ENCODE peak calls at places on chromosomes 16 and 17, in five cellular contexts. One of them, this sample, is unnamed.

GRCh38 chr16:5056347-5056746 is 9.4 kb downstream of the C16orf89 start:
- DNase-seq in stimulated activated CD4-positive, alpha-beta T cell treated with anti-CD3 and anti-CD28 coated beads, TNF-alpha, amount 100 ng/mL, for 4 hours: no peak
- DNase-seq in OCI-M1: peak; percentile 72
- DNase-seq in activated T-helper 1 cell treated with anti-CD3 and anti-CD28 coated beads, Interleukin-2, amount 50 U/mL, for 16 hours: no peak
- DNase-seq in T-cell: no peak
- DNase-seq in this sample: peak; percentile 27

GRCh38 chr17:56020369-56020768 is 132.9 kb upstream of the ANKFN1 start:
- DNase-seq in stimulated activated CD4-positive, alpha-beta T cell treated with anti-CD3 and anti-CD28 coated beads, TNF-alpha, amount 100 ng/mL, for 4 hours: no peak
- DNase-seq in OCI-M1: no peak
- DNase-seq in activated T-helper 1 cell treated with anti-CD3 and anti-CD28 coated beads, Interleukin-2, amount 50 U/mL, for 16 hours: no peak
- DNase-seq in T-cell: no peak
- DNase-seq in this sample: no peak

GRCh38 chr17:77311371-77311981 is 170.7 kb downstream of the SEC14L1 start:
- DNase-seq in stimulated activated CD4-positive, alpha-beta T cell treated with anti-CD3 and anti-CD28 coated beads, TNF-alpha, amount 100 ng/mL, for 4 hours: no peak
- DNase-seq in OCI-M1: no peak
- DNase-seq in activated T-helper 1 cell treated with anti-CD3 and anti-CD28 coated beads, Interleukin-2, amount 50 U/mL, for 16 hours: no peak
- DNase-seq in T-cell: no peak
- DNase-seq in this sample: no peak

GRCh38 chr17:1267471-1267947 is 2.7 kb upstream of the BHLHA9 start:
- DNase-seq in stimulated activated CD4-positive, alpha-beta T cell treated with anti-CD3 and anti-CD28 coated beads, TNF-alpha, amount 100 ng/mL, for 4 hours: no peak
- DNase-seq in OCI-M1: peak; percentile 57
- DNase-seq in activated T-helper 1 cell treated with anti-CD3 and anti-CD28 coated beads, Interleukin-2, amount 50 U/mL, for 16 hours: no peak
- DNase-seq in T-cell: no peak
- DNase-seq in this sample: no peak

GRCh38 chr17:36691606-36692005 is 90.2 kb downstream of the MRM1 start:
- DNase-seq in stimulated activated CD4-positive, alpha-beta T cell treated with anti-CD3 and anti-CD28 coated beads, TNF-alpha, amount 100 ng/mL, for 4 hours: no peak
- DNase-seq in OCI-M1: no peak
- DNase-seq in activated T-helper 1 cell treated with anti-CD3 and anti-CD28 coated beads, Interleukin-2, amount 50 U/mL, for 16 hours: no peak
- DNase-seq in T-cell: no peak
- DNase-seq in this sample: no peak

GRCh38 chr16:77059441-77059840 is 131.5 kb upstream of the MON1B start:
- DNase-seq in stimulated activated CD4-positive, alpha-beta T cell treated with anti-CD3 and anti-CD28 coated beads, TNF-alpha, amount 100 ng/mL, for 4 hours: no peak
- DNase-seq in OCI-M1: no peak
- DNase-seq in activated T-helper 1 cell treated with anti-CD3 and anti-CD28 coated beads, Interleukin-2, amount 50 U/mL, for 16 hours: no peak
- DNase-seq in T-cell: no peak
- DNase-seq in this sample: no peak

GRCh38 chr16:67396159-67396774 is 3.0 kb upstream of the TPPP3 start:
- DNase-seq in stimulated activated CD4-positive, alpha-beta T cell treated with anti-CD3 and anti-CD28 coated beads, TNF-alpha, amount 100 ng/mL, for 4 hours: no peak
- DNase-seq in OCI-M1: peak; percentile 47
- DNase-seq in activated T-helper 1 cell treated with anti-CD3 and anti-CD28 coated beads, Interleukin-2, amount 50 U/mL, for 16 hours: no peak
- DNase-seq in T-cell: no peak
- DNase-seq in this sample: no peak

GRCh38 chr17:81871387-81872120 is 417 bp upstream of the ARHGDIA start:
- DNase-seq in stimulated activated CD4-positive, alpha-beta T cell treated with anti-CD3 and anti-CD28 coated beads, TNF-alpha, amount 100 ng/mL, for 4 hours: peak; percentile 95
- DNase-seq in OCI-M1: peak; percentile 92
- DNase-seq in activated T-helper 1 cell treated with anti-CD3 and anti-CD28 coated beads, Interleukin-2, amount 50 U/mL, for 16 hours: peak; percentile 95
- DNase-seq in T-cell: peak; percentile 91
- DNase-seq in this sample: peak; percentile 88

GRCh38 chr16:50735629-50736122 is 6.2 kb upstream of the CYLD start:
- DNase-seq in stimulated activated CD4-positive, alpha-beta T cell treated with anti-CD3 and anti-CD28 coated beads, TNF-alpha, amount 100 ng/mL, for 4 hours: no peak
- DNase-seq in OCI-M1: peak; percentile 9
- DNase-seq in activated T-helper 1 cell treated with anti-CD3 and anti-CD28 coated beads, Interleukin-2, amount 50 U/mL, for 16 hours: no peak
- DNase-seq in T-cell: no peak
- DNase-seq in this sample: no peak

GRCh38 chr17:64662774-64663367 is 764 bp upstream of the SMURF2 start:
- DNase-seq in stimulated activated CD4-positive, alpha-beta T cell treated with anti-CD3 and anti-CD28 coated beads, TNF-alpha, amount 100 ng/mL, for 4 hours: no peak
- DNase-seq in OCI-M1: no peak
- DNase-seq in activated T-helper 1 cell treated with anti-CD3 and anti-CD28 coated beads, Interleukin-2, amount 50 U/mL, for 16 hours: no peak
- DNase-seq in T-cell: no peak
- DNase-seq in this sample: no peak

GRCh38 chr17:69090365-69090764 is 29.6 kb upstream of the ABCA9 start:
- DNase-seq in stimulated activated CD4-positive, alpha-beta T cell treated with anti-CD3 and anti-CD28 coated beads, TNF-alpha, amount 100 ng/mL, for 4 hours: no peak
- DNase-seq in OCI-M1: no peak
- DNase-seq in activated T-helper 1 cell treated with anti-CD3 and anti-CD28 coated beads, Interleukin-2, amount 50 U/mL, for 16 hours: no peak
- DNase-seq in T-cell: no peak
- DNase-seq in this sample: no peak

This sample was measured in GDM1.